ENCODE peak calls at places on chromosomes 5 and 9, in nine cellular contexts. E is cardiac muscle cell; W is lower leg skin; K is CD4-positive, CD25-positive, alpha-beta regulatory T cell; O is GM23338; P is foreskin fibroblast; I is MG63; D is effector memory CD4-positive, alpha-beta T cell; M is NT2/D1. B is an unnamed sample.
A peak's percentile ranks its signal among the peaks of the same experiment; 100 is the strongest.

GRCh38 chr9:108568093-108568492 is 287.7 kb downstream of the ACTL7B start:
- DNase-seq in M (no peak), I (no peak), K (no peak), W (no peak), P (no peak), D (no peak), O (no peak), E (no peak), B (no peak)

GRCh38 chr9:27861887-27862286 is 288.6 kb upstream of the C9orf72 start:
- DNase-seq in D (no peak), I (no peak), P (no peak), W (no peak), K (no peak), E (peak; percentile 33), O (no peak), M (no peak), B (no peak)

GRCh38 chr5:146109379-146109778 is 4.0 kb upstream of the PLAC8L1 start:
- DNase-seq in W (no peak), P (no peak), O (no peak), M (no peak), K (no peak), D (no peak), E (no peak), I (no peak), B (no peak)

GRCh38 chr9:97598461-97599288 is 34.5 kb downstream of the TSTD2 start:
- DNase-seq in W (peak; percentile 90), D (peak; percentile 18), M (peak; percentile 83), E (peak; percentile 89), I (peak; percentile 58), K (peak; percentile 74), O (peak; percentile 93), P (peak; percentile 71), B (peak; percentile 83)

GRCh38 chr5:103347729-103348128 is 89.2 kb downstream of the MACIR start:
- DNase-seq in D (no peak), M (no peak), O (no peak), W (no peak), E (no peak), P (no peak), K (no peak), I (no peak), B (peak; percentile 20)

GRCh38 chr5:38426493-38426892 is 130.0 kb downstream of the LIFR start:
- DNase-seq in M (no peak), W (no peak), E (peak; percentile 42), P (peak; percentile 51), K (no peak), I (no peak), O (no peak), D (no peak), B (no peak)

GRCh38 chr5:66843065-66843464 is 246.9 kb downstream of the MAST4 start:
- DNase-seq in M (no peak), I (no peak), P (no peak), E (no peak), W (no peak), D (no peak), K (no peak), O (no peak), B (no peak)

GRCh38 chr9:4269872-4270271 is 30.0 kb downstream of the GLIS3 start:
- DNase-seq in K (no peak), W (no peak), I (no peak), M (no peak), E (peak; percentile 13), P (no peak), O (no peak), D (no peak), B (no peak)

GRCh38 chr5:149420509-149421371 is 41.6 kb upstream of the IL17B start:
- DNase-seq in E (peak; percentile 66), D (no peak), M (no peak), I (no peak), W (no peak), P (peak; percentile 93), K (no peak), O (no peak), B (no peak)

GRCh38 chr9:33372900-33373299 is 29.5 kb downstream of the AQP7 start:
- DNase-seq in E (no peak), K (no peak), M (no peak), O (no peak), W (peak; percentile 50), I (no peak), D (no peak), P (no peak), B (no peak)

GRCh38 chr9:106059886-106060285 is 365.5 kb downstream of the TMEM38B start:
- DNase-seq in P (no peak), K (no peak), O (no peak), W (no peak), I (no peak), D (no peak), E (no peak), M (no peak), B (no peak)

GRCh38 chr5:175862131-175863012 is 9.0 kb upstream of the CPLX2 start:
- DNase-seq in P (no peak), O (no peak), W (no peak), D (no peak), E (no peak), K (no peak), M (no peak), I (no peak), B (no peak)

GRCh38 chr5:175863316-175863715 is 8.1 kb upstream of the CPLX2 start:
- DNase-seq in D (no peak), K (no peak), O (no peak), W (no peak), I (no peak), P (no peak), M (no peak), E (no peak), B (no peak)

GRCh38 chr5:175860531-175861045 is 10.8 kb upstream of the CPLX2 start:
- DNase-seq in M (no peak), K (no peak), O (no peak), I (no peak), E (no peak), P (no peak), D (no peak), W (no peak), B (no peak)

GRCh38 chr5:175859916-175860315 is 11.5 kb upstream of the CPLX2 start:
- DNase-seq in O (no peak), E (no peak), M (no peak), D (no peak), P (no peak), K (no peak), I (no peak), W (no peak), B (no peak)

GRCh38 chr5:175861337-175862130 is 9.8 kb upstream of the CPLX2 start:
- DNase-seq in W (no peak), O (no peak), D (no peak), E (no peak), M (no peak), I (no peak), K (no peak), P (no peak), B (no peak)
- H3K4me3 ChIP-seq in W (no peak overlapping the region), O (no peak overlapping the region), D (no peak overlapping the region), E (no peak overlapping the region), M (no peak overlapping the region), I (no peak overlapping the region), K (no peak overlapping the region), P (no peak overlapping the region), B (no peak overlapping the region)

GRCh38 chr5:178323961-178324360 is 91.4 kb upstream of the PHYKPL start:
- DNase-seq in M (no peak), K (no peak), I (no peak), W (no peak), E (no peak), P (no peak), D (no peak), O (no peak), B (no peak)
- H3K4me3 ChIP-seq in M (no peak overlapping the region), K (no peak overlapping the region), I (no peak overlapping the region), W (no peak overlapping the region), E (no peak overlapping the region), P (no peak overlapping the region), D (no peak overlapping the region), O (no peak overlapping the region), B (no peak overlapping the region)

GRCh38 chr5:147539053-147539452 is 29.2 kb upstream of the DPYSL3 start:
- DNase-seq in D (no peak), M (no peak), O (no peak), K (no peak), E (peak; percentile 48), P (peak; percentile 42), W (no peak), I (peak; percentile 87), B (no peak)
- H3K4me3 ChIP-seq in D (no peak overlapping the region), M (no peak overlapping the region), O (no peak overlapping the region), K (no peak overlapping the region), E (no peak overlapping the region), P (no peak overlapping the region), W (no peak overlapping the region), I (no peak overlapping the region), B (no peak overlapping the region)

DNA sequence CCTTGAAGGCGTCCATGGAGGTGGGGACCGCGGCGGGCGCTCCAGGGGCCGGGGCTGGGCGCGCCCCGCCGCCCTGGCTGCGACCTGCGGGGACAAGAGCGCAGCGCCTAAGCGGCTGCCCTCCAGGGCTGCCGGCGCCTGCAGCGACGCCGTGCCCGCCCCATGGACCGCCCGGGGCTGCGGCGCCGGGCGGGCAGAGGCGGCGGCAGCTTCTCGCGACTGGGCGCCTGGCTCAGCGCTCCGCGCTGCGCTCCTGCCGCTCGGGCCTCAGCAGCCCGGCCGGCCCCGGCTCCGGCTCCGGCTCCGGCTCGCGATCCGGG is 202 bp downstream of the PITX1 start:
- DNase-seq in P (peak; percentile 33), D (no peak), M (no peak), O (no peak), K (no peak), I (no peak), E (no peak), W (no peak), B (no peak)
- H3K4me3 ChIP-seq in P (peak overlapping the region; percentile 81), D (peak overlapping the region; percentile 47), M (peak overlapping the region; percentile 40), O (peak overlapping the region; percentile 53), K (no peak overlapping the region), I (peak overlapping the region; percentile 95), E (peak overlapping the region; percentile 16), W (peak overlapping the region; percentile 28), B (peak overlapping the region; percentile 87)

GRCh38 chr9:6079386-6079785 is 64.0 kb upstream of the RANBP6 start:
- DNase-seq in E (no peak), K (no peak), W (no peak), D (no peak), O (no peak), M (no peak), P (no peak), I (no peak), B (no peak)
- H3K4me3 ChIP-seq in E (peak overlapping the region; percentile 25), K (peak overlapping the region; percentile 76), W (no peak overlapping the region), D (no peak overlapping the region), O (peak overlapping the region; percentile 37), M (no peak overlapping the region), P (peak overlapping the region; percentile 47), I (no peak overlapping the region), B (no peak overlapping the region)

GRCh38 chr9:6215562-6215961 is at the start of gene IL33:
- DNase-seq in D (no peak), O (no peak), W (no peak), K (no peak), P (no peak), E (peak; percentile 93), M (no peak), I (no peak), B (peak; percentile 40)
- H3K4me3 ChIP-seq in D (no peak within 1 kb of the TSS), O (no peak within 1 kb of the TSS), W (no peak within 1 kb of the TSS), K (no peak within 1 kb of the TSS), P (no peak within 1 kb of the TSS), E (no peak within 1 kb of the TSS), M (no peak within 1 kb of the TSS), I (no peak within 1 kb of the TSS), B (no peak within 1 kb of the TSS)